ENCODE peak calls at places on chromosomes 2 and 18, in ten cellular contexts. U, Q, L, E, I, X, M, S, H and G are unnamed samples.

GRCh38 chr2:9842487-9843228 is 616 bp upstream of the TAF1B start:
- DNase-seq in U (no peak), Q (no peak), L (no peak), E (no peak), I (no peak), X (no peak), M (no peak), S (no peak), H (no peak), G (no peak)

GRCh38 chr2:182078988-182079602 is 93.4 kb downstream of the PPP1R1C start:
- DNase-seq in U (no peak), Q (no peak), L (no peak), E (no peak), I (no peak), X (no peak), M (no peak), S (no peak), H (no peak), G (no peak)

GRCh38 chr2:13000644-13001375 is 284.1 kb downstream of the TRIB2 start:
- DNase-seq in U (no peak), Q (no peak), L (no peak), E (no peak), I (no peak), X (peak; percentile 55), M (no peak), S (no peak), H (no peak), G (no peak)

GRCh38 chr18:3493501-3494244 is 43.7 kb downstream of the TGIF1 start:
- DNase-seq in U (no peak), Q (no peak), L (no peak), E (no peak), I (no peak), X (no peak), M (no peak), S (no peak), H (peak; percentile 34), G (no peak)

GRCh38 chr2:60472663-60473289 is 80.7 kb downstream of the BCL11A start:
- DNase-seq in U (no peak), Q (no peak), L (no peak), E (no peak), I (no peak), X (no peak), M (no peak), S (no peak), H (no peak), G (no peak)

GRCh38 chr2:75003276-75003675 is 44.8 kb downstream of the POLE4 start:
- DNase-seq in U (no peak), Q (no peak), L (no peak), E (no peak), I (no peak), X (no peak), M (no peak), S (no peak), H (no peak), G (no peak)

GRCh38 chr2:26583381-26583911 is 57.7 kb downstream of the CIB4 start:
- DNase-seq in U (no peak), Q (no peak), L (no peak), E (no peak), I (no peak), X (no peak), M (no peak), S (no peak), H (no peak), G (no peak)

GRCh38 chr2:20421336-20421987 is 25.4 kb upstream of the RHOB start:
- DNase-seq in U (no peak), Q (no peak), L (no peak), E (no peak), I (no peak), X (no peak), M (no peak), S (no peak), H (no peak), G (no peak)

GRCh38 chr18:75161629-75162028 is 47.3 kb downstream of the PTGR3 start:
- DNase-seq in U (peak; percentile 74), Q (no peak), L (peak; percentile 72), E (no peak), I (no peak), X (no peak), M (peak; percentile 32), S (no peak), H (no peak), G (no peak)

GRCh38 chr2:186058604-186059003 is 320.0 kb downstream of the FSIP2 start:
- DNase-seq in U (no peak), Q (no peak), L (no peak), E (no peak), I (no peak), X (no peak), M (no peak), S (no peak), H (no peak), G (no peak)

GRCh38 chr18:73879328-73879727 is 268.3 kb downstream of the FBXO15 start:
- DNase-seq in U (no peak), Q (no peak), L (no peak), E (no peak), I (no peak), X (no peak), M (no peak), S (no peak), H (no peak), G (no peak)

GRCh38 chr2:190344275-190344827 is 962 bp downstream of the INPP1 start:
- DNase-seq in U (peak; percentile 54), Q (no peak), L (no peak), E (no peak), I (no peak), X (no peak), M (no peak), S (no peak), H (no peak), G (peak; percentile 80)

GRCh38 chr2:200600549-200601212 is 14.9 kb downstream of the AOX1 start:
- DNase-seq in U (no peak), Q (no peak), L (no peak), E (no peak), I (no peak), X (peak; percentile 35), M (no peak), S (no peak), H (no peak), G (no peak)

GRCh38 chr2:10269711-10270610 is 32.7 kb upstream of the HPCAL1 start:
- DNase-seq in U (no peak), Q (no peak), L (no peak), E (no peak), I (no peak), X (no peak), M (no peak), S (no peak), H (no peak), G (peak; percentile 68)

GRCh38 chr2:98282109-98282508 is 64.1 kb upstream of the CNGA3 start:
- DNase-seq in U (no peak), Q (no peak), L (no peak), E (no peak), I (no peak), X (peak; percentile 23), M (peak; percentile 53), S (no peak), H (no peak), G (no peak)

GRCh38 chr2:179270689-179271088 is 6.1 kb upstream of the SESTD1 start:
- DNase-seq in U (no peak), Q (no peak), L (no peak), E (no peak), I (no peak), X (no peak), M (no peak), S (no peak), H (no peak), G (no peak)

GRCh38 chr2:233165895-233166661 is 85.4 kb upstream of the ATG16L1 start:
- DNase-seq in U (peak; percentile 68), Q (no peak), L (peak; percentile 62), E (peak; percentile 21), I (no peak), X (peak; percentile 36), M (no peak), S (no peak), H (no peak), G (peak; percentile 90)

GRCh38 chr2:10196948-10197717 is 74.6 kb downstream of the RRM2 start:
- DNase-seq in U (no peak), Q (no peak), L (no peak), E (no peak), I (no peak), X (no peak), M (no peak), S (no peak), H (no peak), G (no peak)

GRCh38 chr2:142435847-142436246 is 305.0 kb upstream of the LRP1B start:
- DNase-seq in U (no peak), Q (no peak), L (no peak), E (no peak), I (no peak), X (peak; percentile 15), M (no peak), S (no peak), H (no peak), G (no peak)

GRCh38 chr2:869357-869871 is 81.2 kb upstream of the SNTG2 start:
- DNase-seq in U (no peak), Q (no peak), L (no peak), E (no peak), I (no peak), X (no peak), M (no peak), S (no peak), H (no peak), G (no peak)

GRCh38 chr2:109376115-109376514 is 237.7 kb downstream of the SEPTIN10 start:
- DNase-seq in U (no peak), Q (peak; percentile 2), L (no peak), E (no peak), I (no peak), X (peak; percentile 48), M (peak; percentile 41), S (no peak), H (no peak), G (peak; percentile 74)

GRCh38 chr2:79887747-79888374 is 375.0 kb downstream of the CTNNA2 start:
- DNase-seq in U (peak; percentile 44), Q (peak; percentile 59), L (peak; percentile 78), E (no peak), I (no peak), X (peak; percentile 66), M (peak; percentile 47), S (no peak), H (peak; percentile 2), G (no peak)

GRCh38 chr2:239639366-239640185 is 238.8 kb upstream of the HDAC4 start:
- DNase-seq in U (no peak), Q (no peak), L (no peak), E (no peak), I (no peak), X (no peak), M (no peak), S (no peak), H (no peak), G (no peak)

GRCh38 chr2:47087051-47087450 is 68.1 kb downstream of the STPG4 start:
- DNase-seq in U (no peak), Q (no peak), L (no peak), E (no peak), I (no peak), X (no peak), M (no peak), S (no peak), H (no peak), G (no peak)

GRCh38 chr18:23357992-23358594 is 95.0 kb upstream of the RIOK3 start:
- DNase-seq in U (no peak), Q (no peak), L (no peak), E (no peak), I (no peak), X (peak; percentile 26), M (no peak), S (no peak), H (no peak), G (peak; percentile 79)

GRCh38 chr2:31765078-31765835 is 184.5 kb upstream of the SRD5A2 start:
- DNase-seq in U (no peak), Q (no peak), L (no peak), E (no peak), I (no peak), X (no peak), M (no peak), S (no peak), H (no peak), G (no peak)

GRCh38 chr18:59685501-59685900 is 11.7 kb downstream of the CCBE1 start:
- DNase-seq in U (no peak), Q (no peak), L (no peak), E (no peak), I (no peak), X (peak; percentile 37), M (no peak), S (no peak), H (no peak), G (peak; percentile 43)

GRCh38 chr2:144886847-144887246 is 366.9 kb upstream of the ZEB2 start:
- DNase-seq in U (no peak), Q (no peak), L (no peak), E (no peak), I (no peak), X (peak; percentile 16), M (peak; percentile 3), S (no peak), H (no peak), G (no peak)